ENCODE peak calls at places on chromosomes 13 and 19, in nine cellular contexts. One of them, this sample, is unnamed.

GRCh38 chr19:39372941-39373340 is 18.0 kb downstream of the PAF1 start:
- DNase-seq in ascending aorta: no peak
- DNase-seq in T follicular helper cell: no peak
- DNase-seq in HS-5: no peak
- DNase-seq in ELR: no peak
- DNase-seq in ELF-1: no peak
- DNase-seq in aorta: no peak
- DNase-seq in GM19239: no peak
- DNase-seq in T-helper 2 cell treated with Interferon-gamma antibody and Interleukin-4, amounts not matched to agents 5 μg/mL and 100 μg/mL, for 36 hours: no peak
- DNase-seq in this sample: no peak

GRCh38 chr13:100825551-100825950 is 151.0 kb upstream of the TMTC4 start:
- DNase-seq in ascending aorta: no peak
- DNase-seq in T follicular helper cell: no peak
- DNase-seq in HS-5: peak; percentile 8
- DNase-seq in ELR: peak; percentile 6
- DNase-seq in ELF-1: no peak
- DNase-seq in aorta: no peak
- DNase-seq in GM19239: no peak
- DNase-seq in T-helper 2 cell treated with Interferon-gamma antibody and Interleukin-4, amounts not matched to agents 5 μg/mL and 100 μg/mL, for 36 hours: no peak
- DNase-seq in this sample: no peak

GRCh38 chr13:46614582-46614981 is 61.6 kb downstream of the LRCH1 start:
- DNase-seq in ascending aorta: no peak
- DNase-seq in T follicular helper cell: no peak
- DNase-seq in HS-5: no peak
- DNase-seq in ELR: no peak
- DNase-seq in ELF-1: no peak
- DNase-seq in aorta: no peak
- DNase-seq in GM19239: no peak
- DNase-seq in T-helper 2 cell treated with Interferon-gamma antibody and Interleukin-4, amounts not matched to agents 5 μg/mL and 100 μg/mL, for 36 hours: no peak
- DNase-seq in this sample: no peak

GRCh38 chr13:112441779-112442310 is 65.7 kb downstream of the SPACA7 start:
- DNase-seq in ascending aorta: no peak
- DNase-seq in T follicular helper cell: no peak
- DNase-seq in HS-5: no peak
- DNase-seq in ELR: no peak
- DNase-seq in ELF-1: no peak
- DNase-seq in aorta: no peak
- DNase-seq in GM19239: no peak
- DNase-seq in T-helper 2 cell treated with Interferon-gamma antibody and Interleukin-4, amounts not matched to agents 5 μg/mL and 100 μg/mL, for 36 hours: no peak
- DNase-seq in this sample: no peak

GRCh38 chr19:10289167-10289835 is 451 bp upstream of the ICAM5 start:
- DNase-seq in ascending aorta: no peak
- DNase-seq in T follicular helper cell: peak; percentile 46
- DNase-seq in HS-5: peak; percentile 80
- DNase-seq in ELR: peak; percentile 90
- DNase-seq in ELF-1: peak; percentile 57
- DNase-seq in aorta: no peak
- DNase-seq in GM19239: no peak
- DNase-seq in T-helper 2 cell treated with Interferon-gamma antibody and Interleukin-4, amounts not matched to agents 5 μg/mL and 100 μg/mL, for 36 hours: peak; percentile 64
- DNase-seq in this sample: peak; percentile 47

GRCh38 chr13:94950303-94950702 is 238.0 kb upstream of the SOX21 start:
- DNase-seq in ascending aorta: no peak
- DNase-seq in T follicular helper cell: no peak
- DNase-seq in HS-5: no peak
- DNase-seq in ELR: no peak
- DNase-seq in ELF-1: peak; percentile 51
- DNase-seq in aorta: no peak
- DNase-seq in GM19239: no peak
- DNase-seq in T-helper 2 cell treated with Interferon-gamma antibody and Interleukin-4, amounts not matched to agents 5 μg/mL and 100 μg/mL, for 36 hours: no peak
- DNase-seq in this sample: no peak

GRCh38 chr13:39132286-39132685 is 94.0 kb downstream of the NHLRC3 start:
- DNase-seq in ascending aorta: no peak
- DNase-seq in T follicular helper cell: no peak
- DNase-seq in HS-5: no peak
- DNase-seq in ELR: peak; percentile 6
- DNase-seq in ELF-1: no peak
- DNase-seq in aorta: no peak
- DNase-seq in GM19239: no peak
- DNase-seq in T-helper 2 cell treated with Interferon-gamma antibody and Interleukin-4, amounts not matched to agents 5 μg/mL and 100 μg/mL, for 36 hours: no peak
- DNase-seq in this sample: no peak

GRCh38 chr13:55937180-55937579 is 1203.5 kb upstream of the PRR20A start:
- DNase-seq in ascending aorta: no peak
- DNase-seq in T follicular helper cell: no peak
- DNase-seq in HS-5: no peak
- DNase-seq in ELR: no peak
- DNase-seq in ELF-1: no peak
- DNase-seq in aorta: no peak
- DNase-seq in GM19239: no peak
- DNase-seq in T-helper 2 cell treated with Interferon-gamma antibody and Interleukin-4, amounts not matched to agents 5 μg/mL and 100 μg/mL, for 36 hours: no peak
- DNase-seq in this sample: no peak

GRCh38 chr13:113862766-113863510 is 938 bp downstream of the GAS6 start:
- DNase-seq in ascending aorta: no peak
- DNase-seq in T follicular helper cell: no peak
- DNase-seq in HS-5: no peak
- DNase-seq in ELR: peak; percentile 46
- DNase-seq in ELF-1: peak; percentile 69
- DNase-seq in aorta: peak; percentile 81
- DNase-seq in GM19239: peak; percentile 65
- DNase-seq in T-helper 2 cell treated with Interferon-gamma antibody and Interleukin-4, amounts not matched to agents 5 μg/mL and 100 μg/mL, for 36 hours: no peak
- DNase-seq in this sample: no peak

GRCh38 chr13:101556676-101557121 is 104.2 kb downstream of the ITGBL1 start:
- DNase-seq in ascending aorta: no peak
- DNase-seq in T follicular helper cell: no peak
- DNase-seq in HS-5: no peak
- DNase-seq in ELR: peak; percentile 29
- DNase-seq in ELF-1: no peak
- DNase-seq in aorta: no peak
- DNase-seq in GM19239: no peak
- DNase-seq in T-helper 2 cell treated with Interferon-gamma antibody and Interleukin-4, amounts not matched to agents 5 μg/mL and 100 μg/mL, for 36 hours: no peak
- DNase-seq in this sample: no peak

GRCh38 chr13:113669231-113669870 is 2.3 kb downstream of the GRK1 start:
- DNase-seq in ascending aorta: no peak
- DNase-seq in T follicular helper cell: no peak
- DNase-seq in HS-5: no peak
- DNase-seq in ELR: no peak
- DNase-seq in ELF-1: no peak
- DNase-seq in aorta: peak; percentile 29
- DNase-seq in GM19239: no peak
- DNase-seq in T-helper 2 cell treated with Interferon-gamma antibody and Interleukin-4, amounts not matched to agents 5 μg/mL and 100 μg/mL, for 36 hours: no peak
- DNase-seq in this sample: no peak

This sample was measured in effector memory CD4-positive, alpha-beta T cell.